ENCODE peak calls at places on chromosomes 13 and 19, in seven cellular contexts. B, W, A, H, X, K and L are unnamed samples.

GRCh38 chr19:40217027-40217810 is 965 bp downstream of the TTC9B start:
- DNase-seq in B (peak; percentile 81), W (no peak), A (peak; percentile 41), H (no peak), X (peak; percentile 58), K (peak; percentile 50), L (no peak)

GRCh38 chr19:11242864-11243797 is 3.7 kb downstream of the ANGPTL8 start:
- DNase-seq in B (peak; percentile 100), W (peak; percentile 96), A (peak; percentile 93), H (peak; percentile 75), X (peak; percentile 95), K (peak; percentile 85), L (peak; percentile 98)

GRCh38 chr19:45592366-45592765 is 7.8 kb upstream of the OPA3 start:
- DNase-seq in B (no peak), W (no peak), A (no peak), H (no peak), X (no peak), K (no peak), L (no peak)

GRCh38 chr13:90750957-90751356 is 596.5 kb upstream of the MIR17HG start:
- DNase-seq in B (peak; percentile 5), W (no peak), A (no peak), H (no peak), X (peak; percentile 26), K (no peak), L (no peak)

GRCh38 chr13:66400292-66400691 is 829.8 kb downstream of the PCDH9 start:
- DNase-seq in B (no peak), W (no peak), A (no peak), H (no peak), X (no peak), K (no peak), L (no peak)

GRCh38 chr13:47904239-47904638 is 96.8 kb downstream of the SUCLA2 start:
- DNase-seq in B (no peak), W (no peak), A (no peak), H (no peak), X (no peak), K (no peak), L (no peak)

GRCh38 chr19:30719991-30720329 is 347.8 kb downstream of the ZNF536 start:
- DNase-seq in B (peak; percentile 76), W (peak; percentile 21), A (no peak), H (no peak), X (peak; percentile 35), K (peak; percentile 78), L (peak; percentile 51)

GRCh38 chr13:109700176-109700575 is 86.2 kb downstream of the IRS2 start:
- DNase-seq in B (peak; percentile 87), W (peak; percentile 28), A (peak; percentile 49), H (no peak), X (peak; percentile 46), K (peak; percentile 58), L (peak; percentile 85)

GRCh38 chr13:76009491-76009890 is 373.4 kb downstream of the LMO7 start:
- DNase-seq in B (no peak), W (no peak), A (no peak), H (no peak), X (no peak), K (no peak), L (no peak)

GRCh38 chr19:428144-428543 is 19.2 kb upstream of the C2CD4C start:
- DNase-seq in B (no peak), W (no peak), A (no peak), H (no peak), X (no peak), K (no peak), L (no peak)

GRCh38 chr13:33229446-33230177 is 55.9 kb downstream of the STARD13 start:
- DNase-seq in B (peak; percentile 49), W (no peak), A (no peak), H (no peak), X (no peak), K (no peak), L (peak; percentile 54)

GRCh38 chr13:59266478-59267063 is 897.2 kb downstream of the DIAPH3 start:
- DNase-seq in B (no peak), W (no peak), A (no peak), H (no peak), X (no peak), K (no peak), L (no peak)

GRCh38 chr13:105721056-105721455 is 814.4 kb downstream of the EFNB2 start:
- DNase-seq in B (no peak), W (no peak), A (no peak), H (no peak), X (no peak), K (no peak), L (no peak)

GRCh38 chr13:18739310-18739709 is 442.3 kb downstream of the TUBA3C start:
- DNase-seq in B (no peak), W (no peak), A (no peak), H (no peak), X (no peak), K (no peak), L (no peak)

GRCh38 chr19:10334340-10335148 is 1.2 kb upstream of the RAVER1 start:
- DNase-seq in B (peak; percentile 92), W (peak; percentile 97), A (peak; percentile 95), H (peak; percentile 78), X (peak; percentile 62), K (peak; percentile 92), L (peak; percentile 97)

GRCh38 chr19:52138614-52139290 is 986 bp downstream of the ZNF616 start:
- DNase-seq in B (peak; percentile 61), W (peak; percentile 24), A (no peak), H (peak; percentile 28), X (peak; percentile 71), K (peak; percentile 86), L (peak; percentile 21)

GRCh38 chr13:110396913-110397379 is 89.9 kb downstream of the COL4A2 start:
- DNase-seq in B (no peak), W (peak; percentile 96), A (peak; percentile 89), H (no peak), X (no peak), K (no peak), L (peak; percentile 86)

GRCh38 chr13:73059460-73060250 is 850 bp downstream of the KLF5 start:
- DNase-seq in B (no peak), W (peak; percentile 48), A (peak; percentile 58), H (peak; percentile 50), X (peak; percentile 72), K (peak; percentile 81), L (peak; percentile 44)

GRCh38 chr13:94620286-94620896 is 18.7 kb downstream of the GPR180 start:
- DNase-seq in B (peak; percentile 49), W (no peak), A (no peak), H (no peak), X (peak; percentile 73), K (peak; percentile 57), L (no peak)

GRCh38 chr13:20983386-20983785 is 78.0 kb downstream of the LATS2 start:
- DNase-seq in B (no peak), W (no peak), A (no peak), H (no peak), X (no peak), K (no peak), L (no peak)

GRCh38 chr13:94239135-94239534 is 240.3 kb downstream of the DCT start:
- DNase-seq in B (no peak), W (no peak), A (no peak), H (no peak), X (no peak), K (no peak), L (no peak)

DNA sequence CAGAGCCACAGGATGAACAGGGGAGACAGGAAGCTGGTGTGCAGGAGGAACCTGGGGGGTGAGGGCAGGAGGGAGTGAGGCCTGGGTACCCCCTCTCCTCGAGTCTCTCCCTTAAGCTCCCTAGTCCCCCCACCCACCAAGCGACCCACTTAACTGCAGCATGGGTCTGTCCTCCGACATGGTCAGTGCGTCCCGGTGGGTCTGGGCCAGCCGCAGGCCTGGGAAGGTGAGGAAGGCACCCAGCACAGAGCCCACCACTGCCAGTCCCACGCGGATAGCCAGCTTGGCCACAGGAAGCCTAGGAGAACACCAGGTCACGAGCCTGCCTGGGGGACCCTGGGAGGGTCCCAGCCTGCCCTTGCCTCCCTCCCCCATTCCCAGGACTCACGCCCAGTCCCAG is 16.9 kb downstream of the TMEM161A start:
- DNase-seq in B (no peak), W (no peak), A (no peak), H (no peak), X (no peak), K (no peak), L (no peak)
- H3K4me3 ChIP-seq in B (no peak overlapping the region), W (no peak overlapping the region), A (no peak overlapping the region), H (peak overlapping the region; percentile 27), X (no peak overlapping the region), K (no peak overlapping the region), L (no peak overlapping the region)

DNA sequence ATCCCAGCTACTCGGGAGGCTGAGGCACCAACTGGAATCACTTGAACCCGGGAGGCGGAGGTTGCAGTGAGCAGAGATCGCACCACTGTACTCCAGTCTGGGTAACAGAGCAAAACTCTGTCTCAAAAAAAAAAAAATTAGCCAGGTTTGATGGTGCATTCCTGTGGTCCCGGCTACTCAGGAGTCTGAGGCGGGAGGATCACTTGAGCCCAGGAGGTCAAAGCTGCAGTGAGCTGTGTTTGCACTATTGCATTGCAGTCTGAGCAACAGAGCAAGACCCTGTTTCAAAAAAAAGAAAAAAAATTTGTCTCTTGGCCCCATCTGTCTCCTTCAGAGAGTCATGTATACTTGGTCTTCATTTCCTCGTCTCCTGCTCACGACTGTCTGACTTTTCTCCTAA is 1.6 kb downstream of the CCDC97 start:
- DNase-seq in B (no peak), W (no peak), A (no peak), H (no peak), X (no peak), K (no peak), L (no peak)
- H3K4me3 ChIP-seq in B (peak overlapping the region; percentile 80), W (no peak overlapping the region), A (peak overlapping the region; percentile 83), H (no peak overlapping the region), X (no peak overlapping the region), K (no peak overlapping the region), L (no peak overlapping the region)

GRCh38 chr19:2853015-2853606 is 11.8 kb downstream of the ZNF555 start:
- DNase-seq in B (no peak), W (no peak), A (no peak), H (no peak), X (no peak), K (peak; percentile 18), L (no peak)
- H3K4me3 ChIP-seq in B (no peak overlapping the region), W (no peak overlapping the region), A (no peak overlapping the region), H (no peak overlapping the region), X (no peak overlapping the region), K (peak overlapping the region; percentile 26), L (no peak overlapping the region)

GRCh38 chr13:29893438-29893837 is 43.0 kb upstream of the UBL3 start:
- DNase-seq in B (peak; percentile 55), W (no peak), A (no peak), H (no peak), X (no peak), K (no peak), L (no peak)

GRCh38 chr13:29901714-29902631 is 51.6 kb upstream of the UBL3 start:
- DNase-seq in B (no peak), W (no peak), A (no peak), H (no peak), X (no peak), K (peak; percentile 52), L (no peak)

GRCh38 chr13:29892149-29892548 is 41.7 kb upstream of the UBL3 start:
- DNase-seq in B (no peak), W (no peak), A (no peak), H (no peak), X (no peak), K (no peak), L (no peak)

GRCh38 chr13:29902632-29903305 is 52.4 kb upstream of the UBL3 start:
- DNase-seq in B (no peak), W (no peak), A (no peak), H (no peak), X (no peak), K (no peak), L (no peak)

DNA sequence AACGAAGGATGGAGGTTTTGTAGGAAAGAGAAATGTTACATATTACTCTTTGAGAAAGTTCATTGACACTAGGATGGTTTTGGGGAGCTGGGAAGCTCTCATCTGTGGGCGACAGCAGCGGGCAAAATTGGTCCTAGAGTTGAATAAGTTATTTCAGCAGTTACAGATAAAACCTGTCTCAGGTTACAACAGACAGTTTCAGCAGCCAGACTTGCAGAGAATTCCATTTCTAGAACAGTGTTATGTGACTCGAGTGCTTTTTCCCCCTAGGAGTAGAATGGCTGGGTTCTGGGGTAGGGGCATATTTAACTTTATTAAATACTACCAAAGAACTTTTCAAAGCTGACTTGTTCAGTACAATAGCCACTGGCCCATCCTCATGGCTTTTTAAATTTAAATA is 46.7 kb upstream of the UBL3 start:
- DNase-seq in B (no peak), W (no peak), A (no peak), H (no peak), X (no peak), K (no peak), L (no peak)
- H3K4me3 ChIP-seq in B (no peak overlapping the region), W (no peak overlapping the region), A (no peak overlapping the region), H (no peak overlapping the region), X (no peak overlapping the region), K (no peak overlapping the region), L (no peak overlapping the region)